ENCODE peak calls at places on chromosomes 3 and 15, in eight cellular contexts. One of them, this sample, is unnamed.

GRCh38 chr3:57298041-57298440 is 5.6 kb upstream of the ASB14 start:
- DNase-seq in nucleus accumbens: no peak
- DNase-seq in gastrocnemius medialis: peak
- DNase-seq in brain microvascular endothelial cell: peak
- DNase-seq in EL: peak
- DNase-seq in HCT116: peak
- DNase-seq in SK-N-SH: no peak
- DNase-seq in foreskin fibroblast: peak
- DNase-seq in this sample: peak

GRCh38 chr3:61936344-61936937 is 375.1 kb downstream of the PTPRG start:
- DNase-seq in EL: peak
- DNase-seq in HCT116: no peak
- DNase-seq in foreskin fibroblast: peak
- DNase-seq in nucleus accumbens: no peak
- DNase-seq in brain microvascular endothelial cell: peak
- DNase-seq in SK-N-SH: peak
- DNase-seq in gastrocnemius medialis: no peak
- DNase-seq in this sample: no peak

GRCh38 chr15:38304486-38304885 is 51.9 kb downstream of the SPRED1 start:
- DNase-seq in foreskin fibroblast: no peak
- DNase-seq in brain microvascular endothelial cell: no peak
- DNase-seq in EL: no peak
- DNase-seq in HCT116: no peak
- DNase-seq in SK-N-SH: no peak
- DNase-seq in nucleus accumbens: no peak
- DNase-seq in gastrocnemius medialis: no peak
- DNase-seq in this sample: no peak

GRCh38 chr15:97968380-97968779 is 7.9 kb downstream of the ARRDC4 start:
- DNase-seq in SK-N-SH: no peak
- DNase-seq in nucleus accumbens: no peak
- DNase-seq in EL: peak
- DNase-seq in HCT116: no peak
- DNase-seq in gastrocnemius medialis: no peak
- DNase-seq in brain microvascular endothelial cell: peak
- DNase-seq in foreskin fibroblast: peak
- DNase-seq in this sample: peak

GRCh38 chr15:68366314-68366713 is 65.6 kb downstream of the ITGA11 start:
- DNase-seq in gastrocnemius medialis: no peak
- DNase-seq in HCT116: no peak
- DNase-seq in brain microvascular endothelial cell: no peak
- DNase-seq in SK-N-SH: no peak
- DNase-seq in EL: no peak
- DNase-seq in foreskin fibroblast: no peak
- DNase-seq in nucleus accumbens: no peak
- DNase-seq in this sample: no peak

GRCh38 chr15:56491110-56491722 is 26.3 kb upstream of the MNS1 start:
- DNase-seq in gastrocnemius medialis: peak
- DNase-seq in HCT116: peak
- DNase-seq in brain microvascular endothelial cell: peak
- DNase-seq in SK-N-SH: peak
- DNase-seq in nucleus accumbens: peak
- DNase-seq in EL: peak
- DNase-seq in foreskin fibroblast: peak
- DNase-seq in this sample: peak

GRCh38 chr3:146813496-146813895 is 208.3 kb upstream of the PLSCR5 start:
- DNase-seq in gastrocnemius medialis: no peak
- DNase-seq in foreskin fibroblast: peak
- DNase-seq in brain microvascular endothelial cell: no peak
- DNase-seq in EL: peak
- DNase-seq in HCT116: no peak
- DNase-seq in nucleus accumbens: no peak
- DNase-seq in SK-N-SH: no peak
- DNase-seq in this sample: no peak

GRCh38 chr3:147838650-147839049 is 429.5 kb downstream of the ZIC1 start:
- DNase-seq in nucleus accumbens: no peak
- DNase-seq in SK-N-SH: no peak
- DNase-seq in foreskin fibroblast: peak
- DNase-seq in brain microvascular endothelial cell: no peak
- DNase-seq in gastrocnemius medialis: no peak
- DNase-seq in EL: peak
- DNase-seq in HCT116: peak
- DNase-seq in this sample: no peak

GRCh38 chr3:72068621-72069020 is 283.7 kb upstream of the PROK2 start:
- DNase-seq in foreskin fibroblast: peak
- DNase-seq in brain microvascular endothelial cell: no peak
- DNase-seq in EL: peak
- DNase-seq in gastrocnemius medialis: no peak
- DNase-seq in HCT116: no peak
- DNase-seq in nucleus accumbens: no peak
- DNase-seq in SK-N-SH: no peak
- DNase-seq in this sample: no peak

GRCh38 chr15:25501828-25502446 is 63.1 kb upstream of the UBE3A start:
- DNase-seq in brain microvascular endothelial cell: peak
- DNase-seq in HCT116: peak
- DNase-seq in SK-N-SH: peak
- DNase-seq in gastrocnemius medialis: no peak
- DNase-seq in EL: peak
- DNase-seq in foreskin fibroblast: peak
- DNase-seq in nucleus accumbens: no peak
- DNase-seq in this sample: no peak

GRCh38 chr3:62529230-62529629 is 155.9 kb upstream of the FEZF2 start:
- DNase-seq in EL: peak
- DNase-seq in HCT116: no peak
- DNase-seq in SK-N-SH: no peak
- DNase-seq in brain microvascular endothelial cell: peak
- DNase-seq in nucleus accumbens: no peak
- DNase-seq in gastrocnemius medialis: no peak
- DNase-seq in foreskin fibroblast: peak
- DNase-seq in this sample: no peak

GRCh38 chr3:13021141-13021933 is 51.9 kb downstream of the IQSEC1 start:
- DNase-seq in gastrocnemius medialis: no peak
- DNase-seq in foreskin fibroblast: no peak
- DNase-seq in EL: no peak
- DNase-seq in HCT116: no peak
- DNase-seq in SK-N-SH: peak
- DNase-seq in brain microvascular endothelial cell: no peak
- DNase-seq in nucleus accumbens: no peak
- DNase-seq in this sample: no peak

This sample was measured in stromal cell of bone marrow.